ENCODE peak calls at places on chromosomes 2 and 18, in six cellular contexts. W, A, B, G, R and J are unnamed samples.

GRCh38 chr2:16973586-16974274 is 308.1 kb upstream of the CYRIA start:
- DNase-seq in W (no peak), R (no peak), A (peak; percentile 1), G (no peak), B (no peak), J (no peak)

GRCh38 chr2:150911766-150912280 is 349.8 kb downstream of the RBM43 start:
- DNase-seq in B (no peak), W (peak; percentile 51), A (peak; percentile 99), R (no peak), G (no peak), J (no peak)

GRCh38 chr18:41753826-41754225 is 201.2 kb upstream of the PIK3C3 start:
- DNase-seq in G (no peak), R (no peak), B (no peak), W (no peak), A (no peak), J (no peak)

GRCh38 chr2:16406929-16407328 is 258.7 kb downstream of the CYRIA start:
- DNase-seq in G (no peak), B (no peak), R (peak; percentile 97), A (no peak), W (no peak), J (no peak)

GRCh38 chr2:96522304-96523203 is 14.0 kb upstream of the ARID5A start:
- DNase-seq in G (no peak), W (no peak), B (no peak), R (no peak), A (no peak), J (no peak)

GRCh38 chr18:24136967-24137373 is 1.9 kb upstream of the CABYR start:
- DNase-seq in A (no peak), G (no peak), B (no peak), W (no peak), R (no peak), J (no peak)

GRCh38 chr2:112152476-112153178 is 14.4 kb downstream of the FBLN7 start:
- DNase-seq in R (no peak), A (no peak), G (no peak), W (no peak), B (no peak), J (no peak)

GRCh38 chr18:31508781-31509180 is 10.8 kb downstream of the DSG2 start:
- DNase-seq in W (no peak), B (no peak), G (no peak), R (no peak), A (no peak), J (no peak)

GRCh38 chr2:26463252-26464207 is 14.4 kb downstream of the OTOF start:
- DNase-seq in W (no peak), A (no peak), G (no peak), R (peak; percentile 43), B (no peak), J (no peak)

GRCh38 chr2:228507870-228508269 is 326.4 kb upstream of the SPHKAP start:
- DNase-seq in R (no peak), B (no peak), A (peak; percentile 35), W (no peak), G (no peak), J (no peak)

GRCh38 chr2:165007162-165007744 is 51.9 kb upstream of the SLC38A11 start:
- DNase-seq in G (no peak), A (peak; percentile 45), R (no peak), B (no peak), W (no peak), J (no peak)

GRCh38 chr2:96507957-96508520 is 2.9 kb upstream of the NEURL3 start:
- DNase-seq in W (peak; percentile 64), B (no peak), R (peak; percentile 66), G (no peak), A (peak; percentile 41), J (peak; percentile 94)

GRCh38 chr18:43869451-43870008 is 592.2 kb upstream of the SYT4 start:
- DNase-seq in B (no peak), R (no peak), A (peak; percentile 91), G (no peak), W (no peak), J (no peak)

GRCh38 chr2:81984969-81985637 is 1680.6 kb upstream of the LRRTM1 start:
- DNase-seq in A (no peak), B (no peak), G (no peak), R (no peak), W (no peak), J (no peak)

GRCh38 chr18:63063171-63063570 is 256.4 kb downstream of the BCL2 start:
- DNase-seq in B (no peak), A (peak; percentile 20), G (no peak), R (no peak), W (no peak), J (no peak)

GRCh38 chr2:154402138-154402714 is 296.3 kb upstream of the KCNJ3 start:
- DNase-seq in B (no peak), W (no peak), G (no peak), A (peak; percentile 38), R (no peak), J (no peak)

GRCh38 chr18:57437782-57438668 is 2.9 kb downstream of the ONECUT2 start:
- DNase-seq in B (no peak), A (peak; percentile 46), R (peak; percentile 88), W (peak; percentile 42), G (no peak), J (peak; percentile 92)

GRCh38 chr2:154699560-154699901 is 1.0 kb downstream of the KCNJ3 start:
- DNase-seq in G (no peak), A (no peak), B (no peak), W (no peak), R (no peak), J (no peak)

GRCh38 chr2:72952110-72952823 is 34.9 kb downstream of the EMX1 start:
- DNase-seq in A (no peak), B (no peak), R (no peak), G (no peak), W (no peak), J (no peak)
- TF ChIP-seq CTCF in A (no peak), B (no peak), R (no peak), G (no peak), W (no peak), J (no peak)

DNA sequence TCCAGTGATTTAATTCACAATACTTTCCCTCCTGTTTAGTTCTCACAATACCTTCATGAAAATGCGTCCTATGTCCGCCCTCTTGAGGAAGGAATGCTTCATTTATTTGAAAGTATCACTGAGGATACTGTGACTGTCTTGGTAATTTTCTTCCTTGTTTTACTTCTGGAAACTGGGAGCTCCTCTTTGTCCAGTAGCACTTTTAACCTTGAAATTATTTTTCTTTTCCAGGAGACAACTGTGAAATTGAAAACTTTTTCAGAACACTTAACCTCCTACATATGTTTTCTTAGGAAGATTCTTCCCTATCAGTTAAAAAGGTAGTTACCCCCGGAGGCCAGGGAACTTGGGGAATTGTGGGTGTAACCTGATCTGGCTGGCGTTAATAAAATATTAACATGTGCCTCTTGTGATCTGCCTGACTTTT is 58.9 kb upstream of the STON1 start:
- DNase-seq in A (peak; percentile 85), W (no peak), R (peak; percentile 6), B (no peak), G (no peak), J (no peak)
- TF ChIP-seq CTCF in A (peak; percentile 57), W (peak; percentile 66), R (peak; percentile 49), B (peak; percentile 72), G (peak; percentile 65), J (no peak)

DNA sequence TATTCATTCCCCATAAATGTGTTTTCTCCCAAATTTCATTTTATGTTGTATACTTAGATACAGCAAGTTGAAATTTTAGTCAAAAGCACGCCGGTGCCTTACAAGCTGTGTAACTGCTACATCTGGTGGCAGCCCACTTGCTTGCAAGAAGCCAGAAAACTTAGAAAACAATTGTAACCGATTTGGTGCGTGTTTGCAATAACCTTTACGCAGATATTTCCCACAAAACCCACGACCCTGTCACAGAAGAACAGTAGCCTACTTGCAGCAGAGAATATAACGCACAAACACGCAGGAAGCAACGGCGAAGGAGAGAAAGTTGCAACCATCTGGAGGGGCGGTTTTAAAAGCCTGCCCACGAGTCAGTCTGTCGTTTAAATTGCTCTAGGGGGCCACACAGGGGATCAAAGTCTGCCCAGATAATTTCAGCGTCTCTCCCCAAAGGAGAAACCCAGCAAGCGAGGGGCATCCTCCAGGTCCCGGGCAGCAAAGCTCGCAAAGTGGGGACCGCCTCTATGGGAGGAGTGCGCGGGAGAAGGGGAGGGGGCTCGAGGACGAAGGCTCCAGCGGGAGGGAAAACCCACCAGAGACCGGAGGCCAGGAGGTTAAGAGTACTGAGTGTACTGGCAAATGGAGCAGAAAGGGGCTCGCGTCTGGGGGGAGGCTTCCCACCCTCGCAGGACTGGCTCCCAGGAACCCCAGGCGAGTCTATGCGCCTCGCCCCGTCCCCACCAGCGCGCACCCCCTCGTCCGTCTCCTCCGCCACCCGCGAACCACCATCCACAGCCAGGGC is 1.2 kb downstream of the TLK1 start:
- DNase-seq in R (peak; percentile 56), W (peak; percentile 67), B (no peak), G (no peak), A (peak; percentile 84), J (peak; percentile 58)
- TF ChIP-seq CTCF in R (peak; percentile 47), W (peak; percentile 51), B (peak; percentile 35), G (no peak), A (peak; percentile 71), J (peak; percentile 54)

GRCh38 chr2:5290911-5291546 is 401.2 kb upstream of the SOX11 start:
- DNase-seq in W (no peak), R (no peak), B (no peak), G (no peak), A (no peak), J (no peak)
- TF ChIP-seq CTCF in W (no peak), R (no peak), B (no peak), G (no peak), A (no peak), J (no peak)

GRCh38 chr2:163157891-163158511 is 319.4 kb upstream of the KCNH7 start:
- DNase-seq in B (no peak), A (peak; percentile 36), W (no peak), G (no peak), R (no peak), J (no peak)

GRCh38 chr2:163155925-163156324 is 317.4 kb upstream of the KCNH7 start:
- DNase-seq in B (no peak), W (no peak), R (no peak), A (no peak), G (no peak), J (no peak)

GRCh38 chr2:163157411-163157810 is 318.8 kb upstream of the KCNH7 start:
- DNase-seq in B (no peak), W (no peak), R (no peak), A (peak; percentile 15), G (no peak), J (no peak)

DNA sequence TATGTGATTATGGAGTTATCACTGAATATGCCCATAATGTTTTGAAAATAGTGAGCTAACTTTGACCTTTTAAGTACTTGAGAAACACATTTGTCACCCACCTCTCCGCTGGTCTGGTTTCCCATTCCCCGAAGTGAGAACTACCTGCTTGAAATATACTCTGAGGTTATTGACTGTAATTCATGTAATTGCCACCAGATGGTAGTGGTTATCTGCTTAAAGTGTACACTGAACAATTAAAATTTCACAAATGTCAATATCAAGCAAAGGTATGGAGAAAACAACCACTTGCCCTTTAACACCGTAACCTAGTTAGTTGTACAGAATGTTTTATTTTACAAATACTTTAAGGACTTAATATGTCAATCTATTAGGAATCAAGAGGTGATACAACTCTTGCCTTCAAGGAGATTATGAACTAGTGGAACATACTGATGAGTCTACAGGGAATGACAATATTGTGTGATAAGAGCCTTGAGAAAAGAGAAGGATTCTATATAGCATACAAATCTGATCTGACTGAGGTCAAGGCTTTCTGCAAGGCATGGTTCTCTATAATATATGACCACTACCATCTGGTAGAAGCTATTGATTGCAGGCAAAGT is 316.8 kb upstream of the KCNH7 start:
- DNase-seq in R (no peak), G (no peak), B (no peak), A (peak; percentile 49), W (no peak), J (peak; percentile 1)
- TF ChIP-seq CTCF in R (peak; percentile 23), G (peak; percentile 45), B (peak; percentile 69), A (peak; percentile 65), W (peak; percentile 70), J (no peak)